ENCODE peak calls at places on chromosomes 4 and X, in four cellular contexts. Z is substantia nigra; R is cardiac fibroblast; W is stimulated activated CD4-positive, alpha-beta T cell treated with anti-CD3 and anti-CD28 coated beads, Interleukin-1b, Interleukin-23, amount 100 ng/mL, for 24 hours. S is an unnamed sample.
A peak's percentile ranks its signal among the peaks of the same experiment; 100 is the strongest.

GRCh38 chr4:147674496-147674895 is 9.5 kb downstream of the PRMT9 start:
- DNase-seq in Z (no peak), R (no peak), W (no peak), S (no peak)

GRCh38 chrX:33109858-33110257 is 101.5 kb downstream of the DMD start:
- DNase-seq in R (no peak), Z (no peak), W (no peak), S (no peak)

GRCh38 chr4:109989044-109989443 is 76.4 kb downstream of the EGF start:
- DNase-seq in Z (no peak), R (peak; percentile 22), W (no peak), S (no peak)

GRCh38 chr4:1873776-1874175 is 2.6 kb downstream of the NSD2 start:
- DNase-seq in Z (no peak), R (no peak), W (no peak), S (no peak)

GRCh38 chr4:46425775-46426400 is 36.0 kb upstream of the GABRA2 start:
- DNase-seq in Z (no peak), W (no peak), R (peak; percentile 80), S (no peak)

GRCh38 chr4:7194251-7195137 is 2.2 kb downstream of the SORCS2 start:
- DNase-seq in W (peak; percentile 28), Z (peak; percentile 44), R (no peak), S (peak; percentile 60)

GRCh38 chrX:18983711-18984380 is at the start of gene PHKA2:
- DNase-seq in Z (peak; percentile 50), R (peak; percentile 70), W (peak; percentile 30), S (peak; percentile 30)

GRCh38 chrX:45233541-45233940 is 32.9 kb upstream of the DIPK2B start:
- DNase-seq in Z (no peak), R (no peak), W (no peak), S (no peak)

GRCh38 chr4:140137654-140138053 is 16.3 kb downstream of the MAML3 start:
- DNase-seq in W (no peak), R (peak; percentile 44), Z (no peak), S (no peak)

GRCh38 chrX:39336709-39337294 is 535.5 kb downstream of the MID1IP1 start:
- DNase-seq in R (no peak), Z (no peak), W (no peak), S (peak; percentile 48)

GRCh38 chr4:8728536-8729407 is 136.2 kb downstream of the CPZ start:
- DNase-seq in W (no peak), Z (no peak), R (no peak), S (no peak)

GRCh38 chr4:26300314-26301307 is 20.2 kb upstream of the RBPJ start:
- DNase-seq in R (no peak), W (no peak), Z (no peak), S (no peak)

S was measured in tibial artery.